ENCODE peak calls at places on chromosome 18, in ten cellular contexts. S is GM23248, F is sigmoid colon, C is GM06990, E is stomach, I is IMR-90, V is left lung, G is testis, W is uterus, R is left ventricle myocardium inferior. H is an unnamed sample.
A peak's percentile ranks its signal among the peaks of the same experiment; 100 is the strongest.

GRCh38 chr18:21064347-21064746 is 47.3 kb downstream of the ROCK1 start:
- DNase-seq in S (peak; percentile 40), F (no peak), C (no peak), E (no peak), I (peak; percentile 37), V (no peak), G (no peak), W (no peak), R (no peak), H (no peak)

GRCh38 chr18:63185979-63186378 is 133.6 kb downstream of the BCL2 start:
- DNase-seq in S (no peak), F (no peak), C (no peak), E (no peak), I (peak; percentile 8), V (no peak), G (no peak), W (no peak), R (no peak), H (no peak)

GRCh38 chr18:47912343-47912742 is 18.1 kb downstream of the SMAD2 start:
- DNase-seq in S (no peak), F (peak; percentile 72), C (no peak), E (no peak), I (no peak), V (no peak), G (peak; percentile 56), W (no peak), R (no peak), H (no peak)

GRCh38 chr18:26089247-26090129 is 925 bp downstream of the SS18 start:
- DNase-seq in S (peak; percentile 60), F (no peak), C (peak; percentile 21), E (no peak), I (peak; percentile 49), V (no peak), G (peak; percentile 38), W (no peak), R (no peak), H (peak; percentile 12)

GRCh38 chr18:61333271-61333745 is at the start of gene CDH20:
- DNase-seq in S (no peak), F (no peak), C (no peak), E (no peak), I (no peak), V (peak; percentile 73), G (no peak), W (no peak), R (no peak), H (peak; percentile 76)

GRCh38 chr18:13051950-13052349 is 60.8 kb downstream of the CEP192 start:
- DNase-seq in S (no peak), F (no peak), C (peak; percentile 49), E (no peak), I (no peak), V (no peak), G (no peak), W (no peak), R (no peak), H (no peak)

GRCh38 chr18:5600376-5601071 is 56.7 kb upstream of the EPB41L3 start:
- DNase-seq in S (peak; percentile 46), F (no peak), C (no peak), E (no peak), I (peak; percentile 28), V (no peak), G (no peak), W (no peak), R (no peak), H (no peak)

GRCh38 chr18:22838639-22839487 is 94.3 kb upstream of the RBBP8 start:
- DNase-seq in S (no peak), F (no peak), C (peak; percentile 20), E (no peak), I (no peak), V (no peak), G (no peak), W (no peak), R (no peak), H (no peak)

GRCh38 chr18:46502444-46502843 is 154.6 kb downstream of the LOXHD1 start:
- DNase-seq in S (no peak), F (peak; percentile 24), C (no peak), E (no peak), I (peak; percentile 3), V (no peak), G (no peak), W (no peak), R (no peak), H (peak; percentile 74)

GRCh38 chr18:44673256-44673950 is 7.3 kb upstream of the SETBP1 start:
- DNase-seq in S (no peak), F (no peak), C (no peak), E (no peak), I (no peak), V (no peak), G (no peak), W (no peak), R (no peak), H (no peak)

GRCh38 chr18:65955747-65956146 is 204.9 kb downstream of the CDH7 start:
- DNase-seq in S (no peak), F (no peak), C (no peak), E (no peak), I (no peak), V (no peak), G (no peak), W (no peak), R (no peak), H (no peak)

GRCh38 chr18:26252411-26252810 is 26.2 kb downstream of the TAF4B start:
- DNase-seq in S (no peak), F (no peak), C (no peak), E (no peak), I (no peak), V (no peak), G (no peak), W (no peak), R (no peak), H (no peak)

GRCh38 chr18:11502368-11502767 is 107.0 kb upstream of the SLC35G4 start:
- DNase-seq in S (peak; percentile 53), F (no peak), C (no peak), E (no peak), I (peak; percentile 83), V (no peak), G (no peak), W (no peak), R (no peak), H (no peak)

GRCh38 chr18:46173393-46174316 is 69.5 kb downstream of the HAUS1 start:
- DNase-seq in S (peak; percentile 98), F (peak; percentile 94), C (peak; percentile 93), E (peak; percentile 93), I (peak; percentile 89), V (peak; percentile 99), G (peak; percentile 96), W (peak; percentile 90), R (peak; percentile 94), H (peak; percentile 95)

GRCh38 chr18:60130289-60130688 is 230.5 kb downstream of the PMAIP1 start:
- DNase-seq in S (no peak), F (no peak), C (no peak), E (no peak), I (no peak), V (no peak), G (no peak), W (no peak), R (no peak), H (no peak)

GRCh38 chr18:10473152-10473551 is 18.7 kb downstream of the APCDD1 start:
- DNase-seq in S (no peak), F (no peak), C (no peak), E (no peak), I (no peak), V (no peak), G (no peak), W (no peak), R (no peak), H (no peak)
- H3K27me3 ChIP-seq in S (peaks cover 21% of the 10 kb centered on the region), F (no peaks in the 10 kb centered on the region), C (no peaks in the 10 kb centered on the region), E (no peaks in the 10 kb centered on the region), I (peaks cover 19% of the 10 kb centered on the region), V (no peaks in the 10 kb centered on the region), G (no peaks in the 10 kb centered on the region), W (no peaks in the 10 kb centered on the region), R (no peaks in the 10 kb centered on the region), H (peaks cover 20% of the 10 kb centered on the region)

DNA sequence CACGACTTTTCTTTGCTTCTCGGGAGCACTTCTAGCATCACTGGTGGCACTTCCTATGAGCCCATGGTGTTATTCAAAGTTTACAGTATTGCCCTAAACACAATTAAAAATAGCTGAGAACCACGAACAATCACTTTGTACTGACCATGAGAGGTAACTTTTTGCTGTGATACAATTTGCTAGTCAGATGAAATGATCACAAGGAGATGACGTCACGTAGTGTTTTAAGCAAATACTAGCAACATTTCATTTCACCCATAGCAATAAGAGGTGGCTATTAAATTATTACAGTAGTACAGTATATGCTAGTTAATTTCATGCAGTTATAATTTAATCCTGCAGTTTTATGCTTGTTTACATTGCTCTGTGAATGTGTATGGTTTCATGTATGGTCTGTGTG is 108.9 kb upstream of the DOK6 start:
- DNase-seq in S (no peak), F (no peak), C (no peak), E (no peak), I (no peak), V (no peak), G (no peak), W (no peak), R (no peak), H (no peak)
- H3K4me3 ChIP-seq in S (no peak overlapping the region), F (no peak overlapping the region), C (no peak overlapping the region), E (no peak overlapping the region), I (no peak overlapping the region), V (no peak overlapping the region), G (no peak overlapping the region), W (no peak overlapping the region), R (no peak overlapping the region), H (no peak overlapping the region)

GRCh38 chr18:9571546-9571945 is 42.8 kb downstream of the PPP4R1 start:
- DNase-seq in S (no peak), F (no peak), C (no peak), E (no peak), I (no peak), V (no peak), G (no peak), W (no peak), R (no peak), H (no peak)
- H3K36me3 ChIP-seq in S (peaks cover 70% of the 10 kb centered on the region), F (no peaks in the 10 kb centered on the region), C (peaks cover 3% of the 10 kb centered on the region), E (peaks cover 65% of the 10 kb centered on the region), I (peaks cover 30% of the 10 kb centered on the region), V (no peaks in the 10 kb centered on the region), G (no peaks in the 10 kb centered on the region), W (no peaks in the 10 kb centered on the region), R (peaks cover 70% of the 10 kb centered on the region), H (peaks cover 7% of the 10 kb centered on the region)

GRCh38 chr18:78721281-78721949 is 258.2 kb upstream of the SALL3 start:
- DNase-seq in S (no peak), F (peak; percentile 50), C (no peak), E (no peak), I (no peak), V (peak; percentile 50), G (no peak), W (no peak), R (no peak), H (peak; percentile 83)

GRCh38 chr18:78721986-78722385 is 257.6 kb upstream of the SALL3 start:
- DNase-seq in S (no peak), F (peak; percentile 2), C (no peak), E (no peak), I (no peak), V (no peak), G (no peak), W (no peak), R (no peak), H (peak; percentile 73)

GRCh38 chr18:78720456-78721250 is 259.0 kb upstream of the SALL3 start:
- DNase-seq in S (no peak), F (peak; percentile 70), C (no peak), E (no peak), I (no peak), V (peak; percentile 67), G (no peak), W (no peak), R (no peak), H (peak; percentile 69)

GRCh38 chr18:78722959-78723706 is 256.5 kb upstream of the SALL3 start:
- DNase-seq in S (no peak), F (peak; percentile 18), C (no peak), E (peak; percentile 8), I (no peak), V (peak; percentile 61), G (no peak), W (no peak), R (no peak), H (peak; percentile 57)

GRCh38 chr18:78722391-78722790 is 257.2 kb upstream of the SALL3 start:
- DNase-seq in S (no peak), F (peak; percentile 6), C (no peak), E (no peak), I (no peak), V (no peak), G (no peak), W (no peak), R (no peak), H (no peak)
- H3K27me3 ChIP-seq in S (no peaks in the 10 kb centered on the region), F (no peaks in the 10 kb centered on the region), C (no peaks in the 10 kb centered on the region), E (peaks cover 32% of the 10 kb centered on the region), I (no peaks in the 10 kb centered on the region), V (no peaks in the 10 kb centered on the region), G (no peaks in the 10 kb centered on the region), W (no peaks in the 10 kb centered on the region), R (peaks cover 85% of the 10 kb centered on the region), H (no peaks in the 10 kb centered on the region)

H was measured in H7.